ENCODE peak calls at places on chromosomes 16 and 17, in six cellular contexts. K is fibroblast of mammary gland, N is kidney tubule cell, E is amygdala, X is SK-N-SH, O is D341Med. M is an unnamed sample.

GRCh38 chr16:69796285-69797118 is 34.4 kb downstream of the WWP2 start:
- DNase-seq in N (peak; percentile 70), X (peak; percentile 66), E (peak; percentile 20), K (peak; percentile 82), O (peak; percentile 74), M (no peak)

GRCh38 chr17:72305964-72306551 is 185.2 kb downstream of the SOX9 start:
- DNase-seq in X (no peak), K (peak; percentile 47), N (no peak), O (no peak), E (no peak), M (no peak)

GRCh38 chr17:10177921-10178788 is 20.3 kb downstream of the GAS7 start:
- DNase-seq in O (no peak), E (no peak), N (no peak), K (peak; percentile 85), X (no peak), M (no peak)

GRCh38 chr17:36610472-36610871 is 9.1 kb downstream of the MRM1 start:
- DNase-seq in X (no peak), O (no peak), E (no peak), N (no peak), K (peak; percentile 51), M (no peak)

GRCh38 chr16:27450836-27451341 is 48.9 kb downstream of the IL21R start:
- DNase-seq in N (peak; percentile 80), E (no peak), K (peak; percentile 53), X (no peak), O (no peak), M (peak; percentile 89)

GRCh38 chr17:48915459-48916282 is 7.5 kb downstream of the UBE2Z start:
- DNase-seq in N (peak; percentile 90), K (peak; percentile 90), X (no peak), O (no peak), E (no peak), M (peak; percentile 46)

GRCh38 chr17:39982069-39982371 is 1.4 kb downstream of the PSMD3 start:
- DNase-seq in X (no peak), O (no peak), N (no peak), E (no peak), K (no peak), M (no peak)

GRCh38 chr17:76582660-76583059 is 3.0 kb downstream of the ST6GALNAC2 start:
- DNase-seq in K (no peak), O (no peak), N (no peak), X (no peak), E (no peak), M (no peak)

GRCh38 chr16:1596516-1596915 is 15.4 kb downstream of the IFT140 start:
- DNase-seq in K (no peak), X (no peak), O (no peak), N (no peak), E (no peak), M (no peak)

GRCh38 chr17:20979792-20980083 is 63.1 kb downstream of the USP22 start:
- DNase-seq in O (no peak), X (no peak), K (no peak), E (no peak), N (no peak), M (no peak)

GRCh38 chr16:83392743-83393142 is 415.0 kb upstream of the HSBP1 start:
- DNase-seq in E (no peak), X (no peak), O (no peak), K (no peak), N (no peak), M (no peak)

GRCh38 chr17:59378621-59379194 is 47.3 kb downstream of the YPEL2 start:
- DNase-seq in N (peak; percentile 91), X (no peak), E (no peak), O (no peak), K (peak; percentile 84), M (no peak)

GRCh38 chr17:35817196-35817595 is 7.9 kb downstream of the TAF15 start:
- DNase-seq in X (no peak), K (no peak), N (no peak), O (no peak), E (no peak), M (no peak)

GRCh38 chr16:84765606-84766580 is 53.9 kb upstream of the CRISPLD2 start:
- DNase-seq in N (no peak), O (no peak), E (no peak), K (no peak), X (no peak), M (no peak)

GRCh38 chr17:19021622-19022083 is 17.1 kb upstream of the FAM83G start:
- DNase-seq in N (no peak), X (no peak), O (no peak), E (no peak), K (no peak), M (no peak)

GRCh38 chr17:146983-147761 is 9.8 kb downstream of the SCGB1C2 start:
- DNase-seq in X (no peak), K (no peak), E (no peak), O (no peak), N (no peak), M (no peak)

GRCh38 chr17:9456265-9456664 is 119.4 kb downstream of the STX8 start:
- DNase-seq in E (no peak), N (no peak), K (no peak), O (no peak), X (no peak), M (no peak)

GRCh38 chr16:14070877-14071575 is at the start of gene MRTFB:
- DNase-seq in E (peak; percentile 16), N (peak; percentile 85), O (peak; percentile 94), K (no peak), X (peak; percentile 96), M (peak; percentile 67)

GRCh38 chr16:86072328-86073102 is 173.6 kb downstream of the IRF8 start:
- DNase-seq in X (peak; percentile 72), N (peak; percentile 57), K (peak; percentile 70), O (peak; percentile 77), E (peak; percentile 27), M (no peak)

GRCh38 chr16:1812732-1813163 is 13.9 kb downstream of the HAGH start:
- DNase-seq in X (peak; percentile 84), E (peak; percentile 21), N (peak; percentile 58), K (peak; percentile 73), O (peak; percentile 88), M (no peak)

GRCh38 chr17:58153046-58153445 is 4.9 kb downstream of the OR4D1 start:
- DNase-seq in E (no peak), N (no peak), O (no peak), K (no peak), X (no peak), M (peak; percentile 12)

GRCh38 chr17:48102700-48103378 is 1.6 kb upstream of the CBX1 start:
- DNase-seq in E (no peak), K (no peak), O (no peak), X (no peak), N (no peak), M (no peak)

GRCh38 chr17:37650419-37651003 is 7.3 kb upstream of the DDX52 start:
- DNase-seq in K (peak; percentile 68), O (no peak), X (peak; percentile 54), E (peak; percentile 2), N (peak; percentile 70), M (no peak)

GRCh38 chr17:45129426-45129939 is 2.8 kb downstream of the PLCD3 start:
- DNase-seq in X (no peak), N (peak; percentile 49), K (no peak), O (peak; percentile 89), E (no peak), M (no peak)

GRCh38 chr16:84714028-84714427 is 14.2 kb downstream of the USP10 start:
- DNase-seq in K (no peak), N (no peak), O (no peak), X (no peak), E (no peak), M (no peak)

GRCh38 chr16:54927125-54928015 is 3.3 kb upstream of the IRX5 start:
- DNase-seq in X (no peak), K (no peak), N (no peak), E (no peak), O (no peak), M (no peak)

GRCh38 chr17:5019475-5019956 is 15.7 kb downstream of the SLC52A1 start:
- DNase-seq in N (no peak), K (peak; percentile 29), O (peak; percentile 53), X (peak; percentile 54), E (no peak), M (peak; percentile 11)

GRCh38 chr17:39235555-39236221 is 9.9 kb upstream of the STAC2 start:
- DNase-seq in E (no peak), K (peak; percentile 67), X (peak; percentile 80), N (peak; percentile 71), O (peak; percentile 88), M (no peak)

GRCh38 chr17:10087333-10087732 is 111.1 kb downstream of the GAS7 start:
- DNase-seq in X (no peak), K (no peak), N (peak; percentile 16), O (no peak), E (no peak), M (no peak)

GRCh38 chr17:76968707-76969597 is 100.7 kb downstream of the MGAT5B start:
- DNase-seq in X (peak; percentile 84), K (no peak), E (no peak), N (peak; percentile 33), O (peak; percentile 89), M (no peak)

M was measured in NK-92 treated with Interleukin-12 subunit alpha and Interleukin-12 subunit beta, amount 100 ng/mL, for 24 hours.